ENCODE peak calls at places on chromosomes 13 and 19, in nine cellular contexts. One of them, this sample, is unnamed.

GRCh38 chr19:57934820-57935665 is at the start of gene ZNF418:
- DNase-seq in fibroblast of lung: peak; percentile 89
- DNase-seq in activated CD4-positive, alpha-beta T cell treated with anti-CD3 and anti-CD28 coated beads for 24 hours: peak; percentile 10
- DNase-seq in cardiac muscle cell: peak; percentile 89
- DNase-seq in stimulated activated CD4-positive, alpha-beta T cell treated with anti-CD3 and anti-CD28 coated beads, Interleukin-4, amount 100 ng/mL, for 24 hours: peak; percentile 41
- DNase-seq in NCI-H187: no peak
- DNase-seq in sciatic nerve: peak; percentile 57
- DNase-seq in OCI-LY7: no peak
- DNase-seq in Calu3: no peak
- DNase-seq in this sample: no peak

GRCh38 chr13:40652588-40652940 is 13.9 kb downstream of the FOXO1 start:
- DNase-seq in fibroblast of lung: no peak
- DNase-seq in activated CD4-positive, alpha-beta T cell treated with anti-CD3 and anti-CD28 coated beads for 24 hours: no peak
- DNase-seq in cardiac muscle cell: no peak
- DNase-seq in stimulated activated CD4-positive, alpha-beta T cell treated with anti-CD3 and anti-CD28 coated beads, Interleukin-4, amount 100 ng/mL, for 24 hours: no peak
- DNase-seq in NCI-H187: no peak
- DNase-seq in sciatic nerve: no peak
- DNase-seq in OCI-LY7: peak; percentile 77
- DNase-seq in Calu3: no peak
- DNase-seq in this sample: no peak

GRCh38 chr13:79295906-79296564 is 110.0 kb downstream of the RBM26 start:
- DNase-seq in fibroblast of lung: no peak
- DNase-seq in activated CD4-positive, alpha-beta T cell treated with anti-CD3 and anti-CD28 coated beads for 24 hours: no peak
- DNase-seq in cardiac muscle cell: no peak
- DNase-seq in stimulated activated CD4-positive, alpha-beta T cell treated with anti-CD3 and anti-CD28 coated beads, Interleukin-4, amount 100 ng/mL, for 24 hours: no peak
- DNase-seq in NCI-H187: no peak
- DNase-seq in sciatic nerve: no peak
- DNase-seq in OCI-LY7: no peak
- DNase-seq in Calu3: no peak
- DNase-seq in this sample: no peak

GRCh38 chr13:106276876-106277275 is 258.6 kb downstream of the EFNB2 start:
- DNase-seq in fibroblast of lung: no peak
- DNase-seq in activated CD4-positive, alpha-beta T cell treated with anti-CD3 and anti-CD28 coated beads for 24 hours: no peak
- DNase-seq in cardiac muscle cell: no peak
- DNase-seq in stimulated activated CD4-positive, alpha-beta T cell treated with anti-CD3 and anti-CD28 coated beads, Interleukin-4, amount 100 ng/mL, for 24 hours: no peak
- DNase-seq in NCI-H187: no peak
- DNase-seq in sciatic nerve: no peak
- DNase-seq in OCI-LY7: no peak
- DNase-seq in Calu3: no peak
- DNase-seq in this sample: no peak

GRCh38 chr19:47610546-47610894 is 1.6 kb downstream of the BICRA start:
- DNase-seq in fibroblast of lung: no peak
- DNase-seq in activated CD4-positive, alpha-beta T cell treated with anti-CD3 and anti-CD28 coated beads for 24 hours: no peak
- DNase-seq in cardiac muscle cell: no peak
- DNase-seq in stimulated activated CD4-positive, alpha-beta T cell treated with anti-CD3 and anti-CD28 coated beads, Interleukin-4, amount 100 ng/mL, for 24 hours: no peak
- DNase-seq in NCI-H187: no peak
- DNase-seq in sciatic nerve: no peak
- DNase-seq in OCI-LY7: no peak
- DNase-seq in Calu3: no peak
- DNase-seq in this sample: no peak

GRCh38 chr19:32233885-32234284 is 111.5 kb upstream of the ZNF507 start:
- DNase-seq in fibroblast of lung: no peak
- DNase-seq in activated CD4-positive, alpha-beta T cell treated with anti-CD3 and anti-CD28 coated beads for 24 hours: no peak
- DNase-seq in cardiac muscle cell: no peak
- DNase-seq in stimulated activated CD4-positive, alpha-beta T cell treated with anti-CD3 and anti-CD28 coated beads, Interleukin-4, amount 100 ng/mL, for 24 hours: no peak
- DNase-seq in NCI-H187: no peak
- DNase-seq in sciatic nerve: no peak
- DNase-seq in OCI-LY7: no peak
- DNase-seq in Calu3: no peak
- DNase-seq in this sample: no peak

GRCh38 chr19:58538257-58539168 is 5.4 kb upstream of the TRIM28 start:
- DNase-seq in fibroblast of lung: no peak
- DNase-seq in activated CD4-positive, alpha-beta T cell treated with anti-CD3 and anti-CD28 coated beads for 24 hours: no peak
- DNase-seq in cardiac muscle cell: peak; percentile 60
- DNase-seq in stimulated activated CD4-positive, alpha-beta T cell treated with anti-CD3 and anti-CD28 coated beads, Interleukin-4, amount 100 ng/mL, for 24 hours: peak; percentile 44
- DNase-seq in NCI-H187: no peak
- DNase-seq in sciatic nerve: no peak
- DNase-seq in OCI-LY7: no peak
- DNase-seq in Calu3: peak; percentile 64
- DNase-seq in this sample: peak; percentile 51

GRCh38 chr13:99034333-99035085 is 56.6 kb upstream of the DOCK9 start:
- DNase-seq in fibroblast of lung: no peak
- DNase-seq in activated CD4-positive, alpha-beta T cell treated with anti-CD3 and anti-CD28 coated beads for 24 hours: no peak
- DNase-seq in cardiac muscle cell: no peak
- DNase-seq in stimulated activated CD4-positive, alpha-beta T cell treated with anti-CD3 and anti-CD28 coated beads, Interleukin-4, amount 100 ng/mL, for 24 hours: no peak
- DNase-seq in NCI-H187: no peak
- DNase-seq in sciatic nerve: no peak
- DNase-seq in OCI-LY7: no peak
- DNase-seq in Calu3: no peak
- DNase-seq in this sample: no peak

GRCh38 chr19:7348587-7349230 is at the start of gene ARHGEF18:
- DNase-seq in fibroblast of lung: no peak
- DNase-seq in activated CD4-positive, alpha-beta T cell treated with anti-CD3 and anti-CD28 coated beads for 24 hours: no peak
- DNase-seq in cardiac muscle cell: no peak
- DNase-seq in stimulated activated CD4-positive, alpha-beta T cell treated with anti-CD3 and anti-CD28 coated beads, Interleukin-4, amount 100 ng/mL, for 24 hours: peak; percentile 53
- DNase-seq in NCI-H187: no peak
- DNase-seq in sciatic nerve: peak; percentile 54
- DNase-seq in OCI-LY7: peak; percentile 97
- DNase-seq in Calu3: no peak
- DNase-seq in this sample: no peak

GRCh38 chr19:53101518-53101917 is 1.7 kb downstream of the ZNF160 start:
- DNase-seq in fibroblast of lung: no peak
- DNase-seq in activated CD4-positive, alpha-beta T cell treated with anti-CD3 and anti-CD28 coated beads for 24 hours: no peak
- DNase-seq in cardiac muscle cell: peak; percentile 6
- DNase-seq in stimulated activated CD4-positive, alpha-beta T cell treated with anti-CD3 and anti-CD28 coated beads, Interleukin-4, amount 100 ng/mL, for 24 hours: no peak
- DNase-seq in NCI-H187: no peak
- DNase-seq in sciatic nerve: no peak
- DNase-seq in OCI-LY7: peak; percentile 33
- DNase-seq in Calu3: no peak
- DNase-seq in this sample: no peak

GRCh38 chr13:110960219-110960618 is 45.4 kb upstream of the ANKRD10 start:
- DNase-seq in fibroblast of lung: no peak
- DNase-seq in activated CD4-positive, alpha-beta T cell treated with anti-CD3 and anti-CD28 coated beads for 24 hours: no peak
- DNase-seq in cardiac muscle cell: no peak
- DNase-seq in stimulated activated CD4-positive, alpha-beta T cell treated with anti-CD3 and anti-CD28 coated beads, Interleukin-4, amount 100 ng/mL, for 24 hours: no peak
- DNase-seq in NCI-H187: no peak
- DNase-seq in sciatic nerve: no peak
- DNase-seq in OCI-LY7: no peak
- DNase-seq in Calu3: no peak
- DNase-seq in this sample: no peak

GRCh38 chr13:108681986-108682562 is 52.7 kb downstream of the MYO16 start:
- DNase-seq in fibroblast of lung: no peak
- DNase-seq in activated CD4-positive, alpha-beta T cell treated with anti-CD3 and anti-CD28 coated beads for 24 hours: no peak
- DNase-seq in cardiac muscle cell: no peak
- DNase-seq in stimulated activated CD4-positive, alpha-beta T cell treated with anti-CD3 and anti-CD28 coated beads, Interleukin-4, amount 100 ng/mL, for 24 hours: no peak
- DNase-seq in NCI-H187: no peak
- DNase-seq in sciatic nerve: no peak
- DNase-seq in OCI-LY7: no peak
- DNase-seq in Calu3: no peak
- DNase-seq in this sample: no peak

GRCh38 chr13:114285166-114285808 is 3.9 kb downstream of the UPF3A start:
- DNase-seq in fibroblast of lung: no peak
- DNase-seq in activated CD4-positive, alpha-beta T cell treated with anti-CD3 and anti-CD28 coated beads for 24 hours: no peak
- DNase-seq in cardiac muscle cell: no peak
- DNase-seq in stimulated activated CD4-positive, alpha-beta T cell treated with anti-CD3 and anti-CD28 coated beads, Interleukin-4, amount 100 ng/mL, for 24 hours: no peak
- DNase-seq in NCI-H187: no peak
- DNase-seq in sciatic nerve: no peak
- DNase-seq in OCI-LY7: no peak
- DNase-seq in Calu3: no peak
- DNase-seq in this sample: no peak

GRCh38 chr19:54325631-54326030 is 12.7 kb upstream of the LILRA5 start:
- DNase-seq in fibroblast of lung: no peak
- DNase-seq in activated CD4-positive, alpha-beta T cell treated with anti-CD3 and anti-CD28 coated beads for 24 hours: no peak
- DNase-seq in cardiac muscle cell: no peak
- DNase-seq in stimulated activated CD4-positive, alpha-beta T cell treated with anti-CD3 and anti-CD28 coated beads, Interleukin-4, amount 100 ng/mL, for 24 hours: no peak
- DNase-seq in NCI-H187: no peak
- DNase-seq in sciatic nerve: peak; percentile 35
- DNase-seq in OCI-LY7: no peak
- DNase-seq in Calu3: no peak
- DNase-seq in this sample: no peak

GRCh38 chr13:41017744-41018582 is 1.2 kb downstream of the ELF1 start:
- DNase-seq in fibroblast of lung: no peak
- DNase-seq in activated CD4-positive, alpha-beta T cell treated with anti-CD3 and anti-CD28 coated beads for 24 hours: no peak
- DNase-seq in cardiac muscle cell: no peak
- DNase-seq in stimulated activated CD4-positive, alpha-beta T cell treated with anti-CD3 and anti-CD28 coated beads, Interleukin-4, amount 100 ng/mL, for 24 hours: no peak
- DNase-seq in NCI-H187: no peak
- DNase-seq in sciatic nerve: no peak
- DNase-seq in OCI-LY7: peak; percentile 66
- DNase-seq in Calu3: no peak
- DNase-seq in this sample: no peak

GRCh38 chr19:36986601-36987000 is 70.5 kb downstream of the ZNF568 start:
- DNase-seq in fibroblast of lung: no peak
- DNase-seq in activated CD4-positive, alpha-beta T cell treated with anti-CD3 and anti-CD28 coated beads for 24 hours: no peak
- DNase-seq in cardiac muscle cell: no peak
- DNase-seq in stimulated activated CD4-positive, alpha-beta T cell treated with anti-CD3 and anti-CD28 coated beads, Interleukin-4, amount 100 ng/mL, for 24 hours: no peak
- DNase-seq in NCI-H187: no peak
- DNase-seq in sciatic nerve: no peak
- DNase-seq in OCI-LY7: no peak
- DNase-seq in Calu3: no peak
- DNase-seq in this sample: no peak

GRCh38 chr13:28636078-28636477 is 22.9 kb upstream of the POMP start:
- DNase-seq in fibroblast of lung: peak; percentile 60
- DNase-seq in activated CD4-positive, alpha-beta T cell treated with anti-CD3 and anti-CD28 coated beads for 24 hours: no peak
- DNase-seq in cardiac muscle cell: peak; percentile 23
- DNase-seq in stimulated activated CD4-positive, alpha-beta T cell treated with anti-CD3 and anti-CD28 coated beads, Interleukin-4, amount 100 ng/mL, for 24 hours: no peak
- DNase-seq in NCI-H187: no peak
- DNase-seq in sciatic nerve: no peak
- DNase-seq in OCI-LY7: no peak
- DNase-seq in Calu3: no peak
- DNase-seq in this sample: no peak

GRCh38 chr13:34358811-34359513 is 541.0 kb downstream of the RFC3 start:
- DNase-seq in fibroblast of lung: peak; percentile 80
- DNase-seq in activated CD4-positive, alpha-beta T cell treated with anti-CD3 and anti-CD28 coated beads for 24 hours: no peak
- DNase-seq in cardiac muscle cell: peak; percentile 52
- DNase-seq in stimulated activated CD4-positive, alpha-beta T cell treated with anti-CD3 and anti-CD28 coated beads, Interleukin-4, amount 100 ng/mL, for 24 hours: no peak
- DNase-seq in NCI-H187: no peak
- DNase-seq in sciatic nerve: no peak
- DNase-seq in OCI-LY7: no peak
- DNase-seq in Calu3: no peak
- DNase-seq in this sample: no peak

GRCh38 chr13:97268772-97269171 is 46.6 kb downstream of the MBNL2 start:
- DNase-seq in fibroblast of lung: no peak
- DNase-seq in activated CD4-positive, alpha-beta T cell treated with anti-CD3 and anti-CD28 coated beads for 24 hours: no peak
- DNase-seq in cardiac muscle cell: peak; percentile 60
- DNase-seq in stimulated activated CD4-positive, alpha-beta T cell treated with anti-CD3 and anti-CD28 coated beads, Interleukin-4, amount 100 ng/mL, for 24 hours: no peak
- DNase-seq in NCI-H187: no peak
- DNase-seq in sciatic nerve: no peak
- DNase-seq in OCI-LY7: no peak
- DNase-seq in Calu3: no peak
- DNase-seq in this sample: no peak

GRCh38 chr19:10339380-10339960 is at the start of gene ICAM3:
- DNase-seq in fibroblast of lung: no peak
- DNase-seq in activated CD4-positive, alpha-beta T cell treated with anti-CD3 and anti-CD28 coated beads for 24 hours: peak; percentile 56
- DNase-seq in cardiac muscle cell: no peak
- DNase-seq in stimulated activated CD4-positive, alpha-beta T cell treated with anti-CD3 and anti-CD28 coated beads, Interleukin-4, amount 100 ng/mL, for 24 hours: peak; percentile 65
- DNase-seq in NCI-H187: no peak
- DNase-seq in sciatic nerve: no peak
- DNase-seq in OCI-LY7: peak; percentile 82
- DNase-seq in Calu3: no peak
- DNase-seq in this sample: no peak

GRCh38 chr13:78881054-78881453 is 222.1 kb upstream of the OBI1 start:
- DNase-seq in fibroblast of lung: no peak
- DNase-seq in activated CD4-positive, alpha-beta T cell treated with anti-CD3 and anti-CD28 coated beads for 24 hours: no peak
- DNase-seq in cardiac muscle cell: no peak
- DNase-seq in stimulated activated CD4-positive, alpha-beta T cell treated with anti-CD3 and anti-CD28 coated beads, Interleukin-4, amount 100 ng/mL, for 24 hours: no peak
- DNase-seq in NCI-H187: no peak
- DNase-seq in sciatic nerve: no peak
- DNase-seq in OCI-LY7: no peak
- DNase-seq in Calu3: no peak
- DNase-seq in this sample: no peak

This sample was measured in HuH-7.